ENCODE peak calls at places on chromosomes 12 and 14, in five cellular contexts. K is A673; J is ovary; N is naive thymus-derived CD4-positive, alpha-beta T cell; U is small intestine. Y is an unnamed sample. For H3K4me1, the result is how much of the 10 kb centered on the place peaks cover.

GRCh38 chr12:131102991-131103609 is 149.4 kb downstream of the ADGRD1 start:
- DNase-seq in K (no peak), J (peak), U (no peak), N (no peak), Y (no peak)

GRCh38 chr12:122467983-122468382 is 32.7 kb downstream of the ZCCHC8 start:
- DNase-seq in U (peak), N (no peak), K (no peak), J (no peak), Y (no peak)

GRCh38 chr12:89907659-89908058 is 199.0 kb upstream of the ATP2B1 start:
- DNase-seq in N (no peak), K (peak), U (no peak), J (no peak), Y (no peak)

GRCh38 chr14:72454388-72454787 is 439.5 kb downstream of the DPF3 start:
- DNase-seq in K (no peak), N (no peak), U (no peak), J (no peak), Y (no peak)

GRCh38 chr12:13165578-13166120 is 30.9 kb upstream of the EMP1 start:
- DNase-seq in N (peak), J (peak), U (peak), K (no peak), Y (peak)

GRCh38 chr14:78835052-78835451 is 664.9 kb downstream of the NRXN3 start:
- DNase-seq in N (no peak), K (no peak), J (no peak), U (no peak), Y (no peak)

GRCh38 chr12:11553871-11554533 is 95.5 kb upstream of the ETV6 start:
- DNase-seq in K (peak), J (no peak), N (peak), U (peak), Y (peak)

GRCh38 chr12:109833307-109834189 is at the start of gene TRPV4:
- DNase-seq in K (peak), J (no peak), U (no peak), N (no peak), Y (no peak)

GRCh38 chr14:70130498-70130897 is 58.3 kb downstream of the SLC8A3 start:
- DNase-seq in K (no peak), N (no peak), U (no peak), J (no peak), Y (no peak)

GRCh38 chr12:72699362-72699761 is 427.2 kb downstream of the TRHDE start:
- DNase-seq in K (no peak), J (no peak), N (no peak), U (no peak), Y (no peak)

GRCh38 chr14:104820669-104821228 is 19.8 kb downstream of the ZBTB42 start:
- DNase-seq in J (peak), N (no peak), K (peak), U (peak), Y (no peak)

GRCh38 chr12:47551426-47551851 is 154.4 kb downstream of the RPAP3 start:
- DNase-seq in N (no peak), U (no peak), K (no peak), J (no peak), Y (no peak)

GRCh38 chr14:51398898-51399297 is 158.9 kb downstream of the TMX1 start:
- DNase-seq in K (no peak), N (no peak), U (no peak), J (no peak), Y (no peak)

GRCh38 chr12:91877022-91877421 is 268.6 kb downstream of the BTG1 start:
- DNase-seq in K (no peak), N (peak), U (peak), J (no peak), Y (peak)

GRCh38 chr12:128820253-128820652 is 3.5 kb downstream of the SLC15A4 start:
- DNase-seq in K (no peak), U (no peak), N (no peak), J (no peak), Y (no peak)
- H3K4me1 ChIP-seq in K (under half), U (under half), N (half or more), J (under half), Y (half or more)

DNA sequence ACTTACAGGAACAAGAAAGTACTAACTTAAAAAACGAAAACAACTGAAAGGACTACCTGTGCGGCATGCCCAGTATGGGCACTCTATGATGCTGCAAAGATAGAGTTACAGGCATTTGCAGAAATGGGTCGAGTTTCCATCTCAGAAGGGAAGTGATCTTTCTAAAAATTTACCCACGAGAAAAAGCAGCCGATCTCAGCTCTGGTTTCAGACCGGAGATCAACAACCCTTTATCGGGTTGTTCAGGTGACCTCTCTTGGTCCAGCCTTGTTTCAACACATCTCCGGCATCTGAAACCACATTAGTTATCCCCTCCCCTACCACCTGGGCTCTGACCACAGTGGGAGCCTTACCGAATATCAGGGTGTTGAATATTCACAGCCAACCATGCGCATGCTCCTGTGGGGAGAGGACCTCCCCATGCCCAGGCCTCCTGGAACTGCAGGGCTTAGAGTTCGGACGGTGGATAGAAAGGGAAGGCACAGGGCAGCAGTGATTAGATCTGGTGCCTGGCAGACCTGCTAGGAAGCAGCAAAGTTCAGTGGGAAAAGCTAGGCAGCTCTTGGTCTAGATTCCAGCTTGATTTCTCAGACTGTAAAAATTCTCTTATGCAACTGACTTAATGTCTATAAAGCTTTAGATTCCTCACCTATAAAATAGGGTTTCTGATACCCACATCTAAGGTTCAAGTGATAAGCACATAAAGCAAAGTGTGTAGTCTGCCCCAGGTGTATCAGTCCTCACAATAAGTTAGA is 906.0 kb downstream of the VRK1 start:
- DNase-seq in K (no peak), U (peak), N (peak), J (no peak), Y (peak)
- H3K4me1 ChIP-seq in K (under half), U (under half), N (half or more), J (under half), Y (half or more)

DNA sequence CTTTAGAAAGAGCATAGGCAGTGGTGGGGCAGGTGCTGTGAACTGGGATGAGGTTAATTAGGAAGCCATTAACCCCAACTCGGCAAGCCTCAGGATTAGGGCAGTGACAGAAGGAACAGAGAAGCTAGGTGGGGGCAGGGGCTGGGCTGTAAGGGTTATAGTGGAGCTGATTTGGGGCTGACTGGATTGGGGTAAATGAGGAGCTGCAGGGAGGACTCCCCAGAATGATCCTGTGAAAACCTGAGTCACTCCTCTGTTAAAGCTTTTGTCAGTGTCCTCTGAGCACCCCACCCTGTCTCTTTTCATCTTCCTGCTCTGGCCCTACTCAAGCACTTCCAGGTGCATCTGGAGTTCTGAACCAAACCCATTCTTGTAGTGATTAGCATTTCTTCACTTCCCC is 4.4 kb downstream of the KLC1 start:
- DNase-seq in K (no peak), J (no peak), U (no peak), N (no peak), Y (no peak)
- H3K4me1 ChIP-seq in K (under half), J (under half), U (under half), N (under half), Y (under half)

GRCh38 chr12:55829967-55830600 is 697 bp upstream of the DNAJC14 start:
- DNase-seq in K (no peak), U (peak), J (peak), N (peak), Y (peak)

GRCh38 chr12:55831407-55831880 is 2.1 kb upstream of the DNAJC14 start:
- DNase-seq in U (no peak), J (no peak), K (no peak), N (no peak), Y (no peak)

GRCh38 chr12:55830601-55831406 is 1.4 kb upstream of the DNAJC14 start:
- DNase-seq in K (peak), J (peak), N (peak), U (peak), Y (peak)

GRCh38 chr12:55827806-55828205 is 1.6 kb downstream of the DNAJC14 start:
- DNase-seq in J (no peak), U (no peak), N (no peak), K (no peak), Y (no peak)

DNA sequence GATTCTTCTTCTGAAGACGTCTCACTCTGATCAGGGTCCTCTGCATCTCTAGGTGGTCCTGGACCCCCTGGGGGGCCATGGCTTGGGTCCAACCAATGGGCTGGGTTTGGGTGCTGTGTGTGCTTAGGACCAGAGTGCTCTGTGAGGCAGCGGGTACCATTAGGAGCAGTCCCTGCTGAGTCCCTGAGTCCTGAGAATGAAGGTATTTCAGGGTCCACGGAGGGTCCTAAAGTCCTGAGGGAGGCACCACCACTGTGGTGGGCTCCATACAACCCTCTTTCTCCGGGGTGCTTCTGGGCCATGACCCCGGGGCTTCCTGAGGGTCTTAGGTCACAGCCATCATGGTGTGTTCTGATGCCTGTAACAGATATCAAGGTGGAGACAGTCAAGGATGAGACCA is 1.0 kb downstream of the DNAJC14 start:
- DNase-seq in J (no peak), N (no peak), K (no peak), U (no peak), Y (no peak)
- H3K4me1 ChIP-seq in J (under half), N (under half), K (under half), U (under half), Y (half or more)